ENCODE peak calls at places on chromosomes 5 and 9, in nine cellular contexts. Q is neural crest cell, S is H9, A is left ventricle myocardium inferior, J is activated B cell treated with CpG ODN at 0.5 μM for 24 hours, X is GM12865, Y is astrocyte of the spinal cord, L is HL-60, V is AG04450. R is an unnamed sample.

GRCh38 chr9:6764570-6765334 is 7.0 kb downstream of the KDM4C start:
- DNase-seq in Q (no peak), S (no peak), A (no peak), J (no peak), X (no peak), Y (no peak), L (no peak), V (no peak), R (no peak)

GRCh38 chr5:160921714-160922285 is 69.8 kb upstream of the ATP10B start:
- DNase-seq in Q (no peak), S (no peak), A (no peak), J (no peak), X (no peak), Y (no peak), L (no peak), V (no peak), R (no peak)

GRCh38 chr5:175478384-175479124 is at the start of gene SFXN1:
- DNase-seq in Q (peak), S (peak), A (peak), J (peak), X (peak), Y (peak), L (peak), V (no peak), R (no peak)

GRCh38 chr5:156393980-156394379 is 67.0 kb downstream of the SGCD start:
- DNase-seq in Q (no peak), S (no peak), A (no peak), J (no peak), X (no peak), Y (no peak), L (no peak), V (no peak), R (no peak)

GRCh38 chr5:149144637-149145036 is 3.3 kb downstream of the ABLIM3 start:
- DNase-seq in Q (no peak), S (no peak), A (no peak), J (no peak), X (no peak), Y (no peak), L (no peak), V (no peak), R (no peak)

GRCh38 chr5:75051217-75051751 is 1.1 kb downstream of the GCNT4 start:
- DNase-seq in Q (no peak), S (peak), A (no peak), J (no peak), X (peak), Y (no peak), L (no peak), V (no peak), R (no peak)

GRCh38 chr5:113789769-113790168 is 276.3 kb downstream of the YTHDC2 start:
- DNase-seq in Q (no peak), S (no peak), A (no peak), J (no peak), X (no peak), Y (no peak), L (no peak), V (no peak), R (no peak)

GRCh38 chr9:111597852-111598729 is 1.4 kb downstream of the PTGR1 start:
- DNase-seq in Q (peak), S (peak), A (peak), J (peak), X (peak), Y (peak), L (peak), V (no peak), R (no peak)

GRCh38 chr9:69719368-69719767 is 40.4 kb downstream of the PTAR1 start:
- DNase-seq in Q (no peak), S (no peak), A (no peak), J (no peak), X (no peak), Y (peak), L (no peak), V (peak), R (no peak)

GRCh38 chr5:13739462-13739861 is 205.0 kb downstream of the DNAH5 start:
- DNase-seq in Q (no peak), S (no peak), A (no peak), J (no peak), X (no peak), Y (no peak), L (no peak), V (no peak), R (no peak)

GRCh38 chr9:133930046-133931015 is 61.8 kb downstream of the VAV2 start:
- DNase-seq in Q (no peak), S (no peak), A (no peak), J (no peak), X (no peak), Y (no peak), L (no peak), V (no peak), R (no peak)

GRCh38 chr5:56479701-56480304 is 246.7 kb upstream of the ANKRD55 start:
- DNase-seq in Q (no peak), S (no peak), A (no peak), J (no peak), X (peak), Y (peak), L (no peak), V (no peak), R (no peak)

GRCh38 chr5:56481998-56482698 is 249.0 kb upstream of the ANKRD55 start:
- DNase-seq in Q (no peak), S (no peak), A (no peak), J (no peak), X (no peak), Y (peak), L (no peak), V (no peak), R (no peak)

GRCh38 chr5:56480305-56481146 is 247.4 kb upstream of the ANKRD55 start:
- DNase-seq in Q (peak), S (peak), A (peak), J (no peak), X (peak), Y (peak), L (no peak), V (no peak), R (no peak)

GRCh38 chr5:56479126-56479525 is 246.0 kb upstream of the ANKRD55 start:
- DNase-seq in Q (no peak), S (no peak), A (no peak), J (no peak), X (no peak), Y (no peak), L (no peak), V (no peak), R (no peak)

GRCh38 chr5:56481147-56481997 is 248.2 kb upstream of the ANKRD55 start:
- DNase-seq in Q (peak), S (peak), A (peak), J (peak), X (peak), Y (peak), L (no peak), V (no peak), R (no peak)
- TF ChIP-seq CTCF in Q (peak), S (peak), A (peak), J (no peak), X (no peak), Y (peak), L (no peak), V (peak), R (peak)

GRCh38 chr5:157944938-157945337 is 86.0 kb upstream of the CLINT1 start:
- DNase-seq in Q (no peak), S (no peak), A (no peak), J (no peak), X (no peak), Y (no peak), L (no peak), V (no peak), R (no peak)
- TF ChIP-seq CTCF in Q (no peak), S (no peak), A (no peak), J (no peak), X (no peak), Y (no peak), L (no peak), V (no peak), R (no peak)

GRCh38 chr5:141349917-141350619 is at the start of gene PCDHGB1:
- DNase-seq in Q (peak), S (peak), A (no peak), J (no peak), X (peak), Y (peak), L (no peak), V (no peak), R (no peak)
- TF ChIP-seq CTCF in Q (peak), S (peak), A (peak), J (no peak), X (peak), Y (peak), L (peak), V (peak), R (peak)

GRCh38 chr5:78647838-78648358 is 674 bp downstream of the LHFPL2 start:
- DNase-seq in Q (peak), S (peak), A (peak), J (no peak), X (no peak), Y (peak), L (no peak), V (no peak), R (no peak)
- TF ChIP-seq CTCF in Q (no peak), S (no peak), A (no peak), J (no peak), X (peak), Y (no peak), L (no peak), V (peak), R (peak)

GRCh38 chr5:42235837-42236236 is 187.4 kb upstream of the GHR start:
- DNase-seq in Q (no peak), S (no peak), A (no peak), J (no peak), X (no peak), Y (no peak), L (no peak), V (no peak), R (no peak)

GRCh38 chr5:42230839-42231238 is 192.4 kb upstream of the GHR start:
- DNase-seq in Q (no peak), S (no peak), A (no peak), J (no peak), X (no peak), Y (no peak), L (no peak), V (no peak), R (no peak)

DNA sequence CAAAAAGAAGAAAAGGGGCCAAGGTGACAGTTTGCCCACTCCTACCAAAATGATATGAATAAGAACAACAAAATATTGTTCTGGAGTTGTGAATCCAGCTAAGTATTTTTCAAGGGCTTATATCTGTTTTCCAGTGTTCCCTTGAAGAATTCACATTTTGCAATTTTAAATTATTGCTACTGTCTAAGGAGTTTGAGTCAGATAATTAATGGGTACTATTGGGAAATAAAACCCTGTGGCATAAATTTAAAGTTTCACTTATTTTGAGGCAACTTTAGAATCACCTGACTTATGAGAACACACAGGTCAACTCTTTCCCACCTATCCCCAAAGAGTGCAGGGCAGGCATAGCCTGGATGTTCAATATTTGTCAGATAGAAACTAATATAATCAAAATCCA is 188.0 kb upstream of the GHR start:
- DNase-seq in Q (no peak), S (no peak), A (no peak), J (no peak), X (no peak), Y (no peak), L (no peak), V (no peak), R (no peak)
- TF ChIP-seq CTCF in Q (no peak), S (no peak), A (no peak), J (no peak), X (no peak), Y (no peak), L (no peak), V (no peak), R (no peak)

R was measured in epithelial cell of proximal tubule.